ENCODE peak calls at places on chromosomes 7 and 10, in eight cellular contexts. One of them, this sample, is unnamed.

GRCh38 chr10:77598606-77599005 is 39.0 kb downstream of the KCNMA1 start:
- DNase-seq in IMR-90: no peak
- DNase-seq in lower lobe of right lung: no peak
- DNase-seq in PC-3: no peak
- DNase-seq in prostate gland: no peak
- DNase-seq in activated CD8-positive, alpha-beta T cell treated with anti-CD3 and anti-CD28 coated beads for 36 hours: no peak
- DNase-seq in B cell: no peak
- DNase-seq in omental fat pad: no peak
- DNase-seq in this sample: no peak

GRCh38 chr7:110157631-110158362 is 933.1 kb upstream of the LRRN3 start:
- DNase-seq in lower lobe of right lung: no peak
- DNase-seq in IMR-90: peak
- DNase-seq in prostate gland: no peak
- DNase-seq in PC-3: peak
- DNase-seq in activated CD8-positive, alpha-beta T cell treated with anti-CD3 and anti-CD28 coated beads for 36 hours: no peak
- DNase-seq in omental fat pad: no peak
- DNase-seq in B cell: no peak
- DNase-seq in this sample: no peak

GRCh38 chr10:100745882-100746412 is 565 bp downstream of the PAX2 start:
- DNase-seq in activated CD8-positive, alpha-beta T cell treated with anti-CD3 and anti-CD28 coated beads for 36 hours: no peak
- DNase-seq in lower lobe of right lung: no peak
- DNase-seq in IMR-90: no peak
- DNase-seq in omental fat pad: no peak
- DNase-seq in B cell: no peak
- DNase-seq in PC-3: no peak
- DNase-seq in prostate gland: no peak
- DNase-seq in this sample: no peak

GRCh38 chr7:28269700-28270361 is 89.2 kb upstream of the JAZF1 start:
- DNase-seq in omental fat pad: no peak
- DNase-seq in activated CD8-positive, alpha-beta T cell treated with anti-CD3 and anti-CD28 coated beads for 36 hours: no peak
- DNase-seq in PC-3: no peak
- DNase-seq in IMR-90: no peak
- DNase-seq in prostate gland: no peak
- DNase-seq in lower lobe of right lung: no peak
- DNase-seq in B cell: peak
- DNase-seq in this sample: peak

GRCh38 chr10:100100651-100101525 is 19.2 kb upstream of the CPN1 start:
- DNase-seq in omental fat pad: no peak
- DNase-seq in activated CD8-positive, alpha-beta T cell treated with anti-CD3 and anti-CD28 coated beads for 36 hours: no peak
- DNase-seq in PC-3: peak
- DNase-seq in lower lobe of right lung: no peak
- DNase-seq in B cell: no peak
- DNase-seq in IMR-90: peak
- DNase-seq in prostate gland: no peak
- DNase-seq in this sample: peak

GRCh38 chr10:124176309-124177179 is 83.1 kb upstream of the CHST15 start:
- DNase-seq in lower lobe of right lung: no peak
- DNase-seq in activated CD8-positive, alpha-beta T cell treated with anti-CD3 and anti-CD28 coated beads for 36 hours: no peak
- DNase-seq in PC-3: no peak
- DNase-seq in B cell: no peak
- DNase-seq in prostate gland: no peak
- DNase-seq in omental fat pad: no peak
- DNase-seq in IMR-90: no peak
- DNase-seq in this sample: no peak

GRCh38 chr7:129569811-129570215 is 41.7 kb upstream of the NRF1 start:
- DNase-seq in omental fat pad: no peak
- DNase-seq in activated CD8-positive, alpha-beta T cell treated with anti-CD3 and anti-CD28 coated beads for 36 hours: no peak
- DNase-seq in prostate gland: no peak
- DNase-seq in IMR-90: peak
- DNase-seq in PC-3: peak
- DNase-seq in B cell: no peak
- DNase-seq in lower lobe of right lung: no peak
- DNase-seq in this sample: no peak

GRCh38 chr7:97418312-97418711 is 300.8 kb downstream of the SDHAF3 start:
- DNase-seq in lower lobe of right lung: no peak
- DNase-seq in PC-3: no peak
- DNase-seq in B cell: no peak
- DNase-seq in activated CD8-positive, alpha-beta T cell treated with anti-CD3 and anti-CD28 coated beads for 36 hours: peak
- DNase-seq in omental fat pad: no peak
- DNase-seq in IMR-90: no peak
- DNase-seq in prostate gland: no peak
- DNase-seq in this sample: no peak

GRCh38 chr10:129809431-129809830 is 154.6 kb downstream of the EBF3 start:
- DNase-seq in PC-3: no peak
- DNase-seq in IMR-90: no peak
- DNase-seq in activated CD8-positive, alpha-beta T cell treated with anti-CD3 and anti-CD28 coated beads for 36 hours: no peak
- DNase-seq in omental fat pad: no peak
- DNase-seq in lower lobe of right lung: no peak
- DNase-seq in prostate gland: no peak
- DNase-seq in B cell: no peak
- DNase-seq in this sample: no peak

GRCh38 chr7:80347173-80347572 is 164.7 kb downstream of the GNAT3 start:
- DNase-seq in PC-3: peak
- DNase-seq in lower lobe of right lung: no peak
- DNase-seq in prostate gland: no peak
- DNase-seq in omental fat pad: no peak
- DNase-seq in activated CD8-positive, alpha-beta T cell treated with anti-CD3 and anti-CD28 coated beads for 36 hours: no peak
- DNase-seq in B cell: no peak
- DNase-seq in IMR-90: peak
- DNase-seq in this sample: no peak

GRCh38 chr7:43479042-43479441 is 103.9 kb upstream of the STK17A start:
- DNase-seq in lower lobe of right lung: no peak
- DNase-seq in activated CD8-positive, alpha-beta T cell treated with anti-CD3 and anti-CD28 coated beads for 36 hours: peak
- DNase-seq in prostate gland: no peak
- DNase-seq in IMR-90: no peak
- DNase-seq in B cell: no peak
- DNase-seq in omental fat pad: no peak
- DNase-seq in PC-3: peak
- DNase-seq in this sample: no peak

GRCh38 chr10:131211146-131211545 is 100.4 kb downstream of the TCERG1L start:
- DNase-seq in IMR-90: no peak
- DNase-seq in activated CD8-positive, alpha-beta T cell treated with anti-CD3 and anti-CD28 coated beads for 36 hours: no peak
- DNase-seq in B cell: no peak
- DNase-seq in PC-3: no peak
- DNase-seq in omental fat pad: no peak
- DNase-seq in lower lobe of right lung: no peak
- DNase-seq in prostate gland: no peak
- DNase-seq in this sample: no peak

GRCh38 chr10:124012583-124012982 is 80.8 kb downstream of the CHST15 start:
- DNase-seq in PC-3: no peak
- DNase-seq in lower lobe of right lung: no peak
- DNase-seq in activated CD8-positive, alpha-beta T cell treated with anti-CD3 and anti-CD28 coated beads for 36 hours: no peak
- DNase-seq in omental fat pad: no peak
- DNase-seq in IMR-90: no peak
- DNase-seq in B cell: no peak
- DNase-seq in prostate gland: no peak
- DNase-seq in this sample: no peak

GRCh38 chr7:22935269-22935668 is 78.7 kb downstream of the HYCC1 start:
- DNase-seq in PC-3: no peak
- DNase-seq in omental fat pad: no peak
- DNase-seq in activated CD8-positive, alpha-beta T cell treated with anti-CD3 and anti-CD28 coated beads for 36 hours: no peak
- DNase-seq in prostate gland: no peak
- DNase-seq in lower lobe of right lung: no peak
- DNase-seq in IMR-90: peak
- DNase-seq in B cell: no peak
- DNase-seq in this sample: no peak

GRCh38 chr10:110142965-110143364 is 64.4 kb upstream of the MXI1 start:
- DNase-seq in PC-3: no peak
- DNase-seq in B cell: no peak
- DNase-seq in activated CD8-positive, alpha-beta T cell treated with anti-CD3 and anti-CD28 coated beads for 36 hours: no peak
- DNase-seq in prostate gland: no peak
- DNase-seq in omental fat pad: no peak
- DNase-seq in IMR-90: no peak
- DNase-seq in lower lobe of right lung: no peak
- DNase-seq in this sample: no peak

GRCh38 chr7:139340808-139341057 is 404 bp upstream of the FMC1 start:
- DNase-seq in activated CD8-positive, alpha-beta T cell treated with anti-CD3 and anti-CD28 coated beads for 36 hours: no peak
- DNase-seq in prostate gland: no peak
- DNase-seq in B cell: no peak
- DNase-seq in IMR-90: no peak
- DNase-seq in omental fat pad: no peak
- DNase-seq in PC-3: no peak
- DNase-seq in lower lobe of right lung: peak
- DNase-seq in this sample: no peak

GRCh38 chr10:97771055-97771811 is 566 bp downstream of the SFRP5 start:
- DNase-seq in IMR-90: peak
- DNase-seq in omental fat pad: no peak
- DNase-seq in prostate gland: no peak
- DNase-seq in activated CD8-positive, alpha-beta T cell treated with anti-CD3 and anti-CD28 coated beads for 36 hours: peak
- DNase-seq in lower lobe of right lung: no peak
- DNase-seq in PC-3: no peak
- DNase-seq in B cell: no peak
- DNase-seq in this sample: no peak

GRCh38 chr7:47796347-47796746 is 151.9 kb downstream of the PKD1L1 start:
- DNase-seq in omental fat pad: no peak
- DNase-seq in IMR-90: peak
- DNase-seq in PC-3: no peak
- DNase-seq in activated CD8-positive, alpha-beta T cell treated with anti-CD3 and anti-CD28 coated beads for 36 hours: no peak
- DNase-seq in B cell: no peak
- DNase-seq in prostate gland: no peak
- DNase-seq in lower lobe of right lung: no peak
- DNase-seq in this sample: no peak
- TF ChIP-seq CTCF in omental fat pad: no peak
- TF ChIP-seq CTCF in IMR-90: peak
- TF ChIP-seq CTCF in PC-3: no peak
- TF ChIP-seq CTCF in activated CD8-positive, alpha-beta T cell treated with anti-CD3 and anti-CD28 coated beads for 36 hours: no peak
- TF ChIP-seq CTCF in B cell: no peak
- TF ChIP-seq CTCF in prostate gland: no peak
- TF ChIP-seq CTCF in lower lobe of right lung: no peak
- TF ChIP-seq CTCF in this sample: no peak

GRCh38 chr7:151725844-151726770 is 150.8 kb downstream of the PRKAG2 start:
- DNase-seq in omental fat pad: no peak
- DNase-seq in activated CD8-positive, alpha-beta T cell treated with anti-CD3 and anti-CD28 coated beads for 36 hours: no peak
- DNase-seq in prostate gland: no peak
- DNase-seq in B cell: no peak
- DNase-seq in lower lobe of right lung: no peak
- DNase-seq in IMR-90: peak
- DNase-seq in PC-3: no peak
- DNase-seq in this sample: no peak
- TF ChIP-seq CTCF in omental fat pad: no peak
- TF ChIP-seq CTCF in activated CD8-positive, alpha-beta T cell treated with anti-CD3 and anti-CD28 coated beads for 36 hours: no peak
- TF ChIP-seq CTCF in prostate gland: no peak
- TF ChIP-seq CTCF in B cell: no peak
- TF ChIP-seq CTCF in lower lobe of right lung: no peak
- TF ChIP-seq CTCF in IMR-90: no peak
- TF ChIP-seq CTCF in PC-3: no peak
- TF ChIP-seq CTCF in this sample: no peak

GRCh38 chr10:43061331-43061730 is 15.5 kb upstream of the RET start:
- DNase-seq in IMR-90: no peak
- DNase-seq in prostate gland: no peak
- DNase-seq in PC-3: no peak
- DNase-seq in lower lobe of right lung: no peak
- DNase-seq in activated CD8-positive, alpha-beta T cell treated with anti-CD3 and anti-CD28 coated beads for 36 hours: no peak
- DNase-seq in B cell: no peak
- DNase-seq in omental fat pad: no peak
- DNase-seq in this sample: no peak

GRCh38 chr10:43057831-43058340 is 19.0 kb upstream of the RET start:
- DNase-seq in B cell: no peak
- DNase-seq in omental fat pad: no peak
- DNase-seq in PC-3: no peak
- DNase-seq in activated CD8-positive, alpha-beta T cell treated with anti-CD3 and anti-CD28 coated beads for 36 hours: no peak
- DNase-seq in lower lobe of right lung: peak
- DNase-seq in prostate gland: no peak
- DNase-seq in IMR-90: no peak
- DNase-seq in this sample: no peak

GRCh38 chr10:43058716-43059335 is 18.0 kb upstream of the RET start:
- DNase-seq in lower lobe of right lung: peak
- DNase-seq in IMR-90: no peak
- DNase-seq in omental fat pad: no peak
- DNase-seq in B cell: no peak
- DNase-seq in prostate gland: no peak
- DNase-seq in activated CD8-positive, alpha-beta T cell treated with anti-CD3 and anti-CD28 coated beads for 36 hours: no peak
- DNase-seq in PC-3: no peak
- DNase-seq in this sample: no peak

GRCh38 chr10:43060291-43060690 is 16.6 kb upstream of the RET start:
- DNase-seq in IMR-90: no peak
- DNase-seq in activated CD8-positive, alpha-beta T cell treated with anti-CD3 and anti-CD28 coated beads for 36 hours: no peak
- DNase-seq in lower lobe of right lung: no peak
- DNase-seq in PC-3: no peak
- DNase-seq in omental fat pad: no peak
- DNase-seq in B cell: no peak
- DNase-seq in prostate gland: peak
- DNase-seq in this sample: no peak

GRCh38 chr10:43059336-43059720 is 17.5 kb upstream of the RET start:
- DNase-seq in B cell: no peak
- DNase-seq in PC-3: no peak
- DNase-seq in IMR-90: no peak
- DNase-seq in lower lobe of right lung: peak
- DNase-seq in omental fat pad: no peak
- DNase-seq in activated CD8-positive, alpha-beta T cell treated with anti-CD3 and anti-CD28 coated beads for 36 hours: no peak
- DNase-seq in prostate gland: no peak
- DNase-seq in this sample: no peak
- TF ChIP-seq CTCF in B cell: no peak
- TF ChIP-seq CTCF in PC-3: no peak
- TF ChIP-seq CTCF in IMR-90: no peak
- TF ChIP-seq CTCF in lower lobe of right lung: no peak
- TF ChIP-seq CTCF in omental fat pad: no peak
- TF ChIP-seq CTCF in activated CD8-positive, alpha-beta T cell treated with anti-CD3 and anti-CD28 coated beads for 36 hours: no peak
- TF ChIP-seq CTCF in prostate gland: no peak
- TF ChIP-seq CTCF in this sample: no peak

GRCh38 chr10:127937069-127937468 is 30.2 kb downstream of the PTPRE start:
- DNase-seq in B cell: no peak
- DNase-seq in PC-3: peak
- DNase-seq in prostate gland: no peak
- DNase-seq in lower lobe of right lung: no peak
- DNase-seq in IMR-90: no peak
- DNase-seq in omental fat pad: no peak
- DNase-seq in activated CD8-positive, alpha-beta T cell treated with anti-CD3 and anti-CD28 coated beads for 36 hours: no peak
- DNase-seq in this sample: no peak

GRCh38 chr10:127937915-127938440 is 31.1 kb downstream of the PTPRE start:
- DNase-seq in activated CD8-positive, alpha-beta T cell treated with anti-CD3 and anti-CD28 coated beads for 36 hours: no peak
- DNase-seq in omental fat pad: no peak
- DNase-seq in B cell: no peak
- DNase-seq in PC-3: no peak
- DNase-seq in lower lobe of right lung: no peak
- DNase-seq in prostate gland: no peak
- DNase-seq in IMR-90: no peak
- DNase-seq in this sample: no peak

GRCh38 chr10:127934383-127934782 is 27.5 kb downstream of the PTPRE start:
- DNase-seq in omental fat pad: no peak
- DNase-seq in PC-3: no peak
- DNase-seq in prostate gland: no peak
- DNase-seq in lower lobe of right lung: no peak
- DNase-seq in activated CD8-positive, alpha-beta T cell treated with anti-CD3 and anti-CD28 coated beads for 36 hours: no peak
- DNase-seq in IMR-90: no peak
- DNase-seq in B cell: no peak
- DNase-seq in this sample: no peak

GRCh38 chr10:127932521-127933270 is 25.8 kb downstream of the PTPRE start:
- DNase-seq in PC-3: no peak
- DNase-seq in omental fat pad: no peak
- DNase-seq in prostate gland: no peak
- DNase-seq in B cell: no peak
- DNase-seq in IMR-90: no peak
- DNase-seq in activated CD8-positive, alpha-beta T cell treated with anti-CD3 and anti-CD28 coated beads for 36 hours: no peak
- DNase-seq in lower lobe of right lung: no peak
- DNase-seq in this sample: no peak

DNA sequence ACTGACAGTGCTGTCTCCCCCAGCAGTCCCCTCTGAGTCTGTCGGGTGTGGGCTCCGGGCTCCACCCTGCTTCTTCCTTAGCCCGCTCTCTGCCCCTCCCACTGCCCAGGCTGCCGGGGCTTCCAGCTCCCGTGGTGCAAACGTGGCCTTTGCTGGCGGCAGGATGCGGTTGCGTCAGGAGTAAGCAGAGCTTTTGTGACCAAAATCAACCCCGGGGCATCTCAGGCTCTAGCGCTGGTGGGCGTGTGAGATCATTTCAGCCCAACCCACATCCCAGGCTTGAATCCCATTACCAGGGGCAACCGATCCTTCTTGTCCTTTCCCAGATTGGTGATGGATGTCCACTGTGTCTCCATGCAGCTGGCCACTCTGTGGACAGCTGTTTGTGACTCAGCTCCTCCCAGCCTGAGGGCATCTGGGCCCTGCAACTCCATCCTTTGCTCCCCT is 28.2 kb downstream of the PTPRE start:
- DNase-seq in IMR-90: no peak
- DNase-seq in lower lobe of right lung: no peak
- DNase-seq in B cell: no peak
- DNase-seq in PC-3: no peak
- DNase-seq in prostate gland: no peak
- DNase-seq in omental fat pad: no peak
- DNase-seq in activated CD8-positive, alpha-beta T cell treated with anti-CD3 and anti-CD28 coated beads for 36 hours: no peak
- DNase-seq in this sample: no peak
- TF ChIP-seq CTCF in IMR-90: no peak
- TF ChIP-seq CTCF in lower lobe of right lung: no peak
- TF ChIP-seq CTCF in B cell: no peak
- TF ChIP-seq CTCF in PC-3: no peak
- TF ChIP-seq CTCF in prostate gland: no peak
- TF ChIP-seq CTCF in omental fat pad: no peak
- TF ChIP-seq CTCF in activated CD8-positive, alpha-beta T cell treated with anti-CD3 and anti-CD28 coated beads for 36 hours: no peak
- TF ChIP-seq CTCF in this sample: no peak

This sample was measured in GM10248.